ENCODE peak calls at places on chromosomes 13 and 19, in four cellular contexts. I is heart right ventricle, Z is stomach, P is T-helper 9 cell. V is an unnamed sample.

GRCh38 chr19:5727453-5728050 is 7.1 kb downstream of the CATSPERD start:
- DNase-seq in I (no peak), Z (no peak), P (no peak), V (no peak)

GRCh38 chr13:74052402-74052928 is 81.7 kb downstream of the KLF12 start:
- DNase-seq in I (no peak), Z (peak; percentile 88), P (no peak), V (no peak)

GRCh38 chr13:110391273-110391672 is 84.2 kb downstream of the COL4A2 start:
- DNase-seq in I (no peak), Z (no peak), P (no peak), V (no peak)

GRCh38 chr19:8610041-8610927 is at the start of gene ADAMTS10:
- DNase-seq in I (peak; percentile 66), Z (no peak), P (peak; percentile 43), V (no peak)

GRCh38 chr19:44777715-44778347 is at the start of gene CBLC:
- DNase-seq in I (no peak), Z (peak; percentile 86), P (no peak), V (no peak)

GRCh38 chr13:62337109-62337880 is 921.6 kb upstream of the PCDH20 start:
- DNase-seq in I (no peak), Z (no peak), P (no peak), V (no peak)

GRCh38 chr13:43258771-43259170 is 235.4 kb downstream of the DNAJC15 start:
- DNase-seq in I (no peak), Z (no peak), P (no peak), V (no peak)

GRCh38 chr19:33221641-33222040 is 4.0 kb downstream of the SLC7A10 start:
- DNase-seq in I (no peak), Z (no peak), P (no peak), V (no peak)

GRCh38 chr19:48455908-48456562 is 661 bp downstream of the KCNJ14 start:
- DNase-seq in I (no peak), Z (no peak), P (no peak), V (no peak)

GRCh38 chr19:16262618-16263017 is 62.0 kb upstream of the KLF2 start:
- DNase-seq in I (no peak), Z (peak; percentile 95), P (no peak), V (no peak)

GRCh38 chr13:53445682-53446081 is 417.1 kb downstream of the OLFM4 start:
- DNase-seq in I (no peak), Z (no peak), P (no peak), V (no peak)

GRCh38 chr19:13012690-13013608 is 17.7 kb downstream of the NFIX start:
- DNase-seq in I (peak; percentile 57), Z (no peak), P (no peak), V (no peak)